ENCODE peak calls at places on chromosomes 11 and 22, in ten cellular contexts. K is astrocyte of the spinal cord, F is AG04449, J is fibroblast of pulmonary artery, R is brain microvascular endothelial cell, O is HCT116, I is coronary artery, B is AG04450, C is heart left ventricle, N is A549. V is an unnamed sample.

GRCh38 chr22:38069372-38070249 is 12.4 kb downstream of the PICK1 start:
- DNase-seq in R (peak; percentile 62), C (peak; percentile 85), O (no peak), J (peak; percentile 31), N (no peak), F (no peak), K (peak; percentile 49), I (peak; percentile 95), B (peak; percentile 7), V (peak; percentile 49)

GRCh38 chr11:27485930-27486773 is 13.6 kb upstream of the LGR4 start:
- DNase-seq in J (peak; percentile 81), I (no peak), B (no peak), N (no peak), C (peak; percentile 24), F (no peak), K (peak; percentile 75), O (peak; percentile 37), R (peak; percentile 64), V (peak; percentile 73)

GRCh38 chr22:37442537-37442936 is 15.3 kb upstream of the ELFN2 start:
- DNase-seq in K (peak; percentile 44), I (no peak), N (no peak), O (peak; percentile 67), R (peak; percentile 33), F (no peak), J (peak; percentile 61), B (no peak), C (no peak), V (peak; percentile 53)

GRCh38 chr11:118763038-118763437 is 27.9 kb downstream of the DDX6 start:
- DNase-seq in N (no peak), R (no peak), C (no peak), B (no peak), K (no peak), I (no peak), O (no peak), J (no peak), F (no peak), V (peak; percentile 12)

GRCh38 chr11:69870772-69871171 is 51.6 kb upstream of the FGF3 start:
- DNase-seq in K (no peak), J (peak; percentile 40), I (no peak), C (no peak), B (no peak), F (no peak), O (no peak), R (no peak), N (no peak), V (peak; percentile 73)

GRCh38 chr11:2298795-2299747 is 2.6 kb downstream of the C11orf21 start:
- DNase-seq in I (peak; percentile 71), B (no peak), O (no peak), K (no peak), R (no peak), J (no peak), F (no peak), C (no peak), N (peak; percentile 57), V (no peak)

GRCh38 chr22:43483669-43484068 is 71.9 kb downstream of the MPPED1 start:
- DNase-seq in B (no peak), C (no peak), J (no peak), R (no peak), I (no peak), K (no peak), O (no peak), F (no peak), N (no peak), V (no peak)

GRCh38 chr22:40991298-40991697 is 40.1 kb downstream of the RBX1 start:
- DNase-seq in R (no peak), K (no peak), C (no peak), F (no peak), N (no peak), I (no peak), J (no peak), O (no peak), B (no peak), V (no peak)

GRCh38 chr11:70063555-70063954 is 14.6 kb upstream of the ANO1 start:
- DNase-seq in R (no peak), I (peak; percentile 9), J (no peak), B (no peak), N (no peak), C (no peak), F (no peak), K (no peak), O (peak; percentile 26), V (no peak)

GRCh38 chr11:24716403-24716802 is 219.6 kb downstream of the LUZP2 start:
- DNase-seq in J (no peak), O (no peak), R (no peak), K (no peak), C (no peak), F (no peak), I (no peak), N (no peak), B (no peak), V (no peak)

GRCh38 chr11:43989162-43989961 is 46.9 kb downstream of the C11orf96 start:
- DNase-seq in F (no peak), K (no peak), R (no peak), C (peak; percentile 79), B (no peak), I (peak; percentile 69), O (no peak), N (no peak), J (peak; percentile 34), V (peak; percentile 48)

GRCh38 chr22:45882881-45883810 is 93.8 kb downstream of the WNT7B start:
- DNase-seq in F (no peak), B (no peak), N (no peak), O (no peak), C (no peak), K (no peak), J (no peak), R (no peak), I (no peak), V (no peak)

GRCh38 chr22:46491936-46492335 is 45.5 kb downstream of the CELSR1 start:
- DNase-seq in F (no peak), N (no peak), J (no peak), B (no peak), O (no peak), I (no peak), C (no peak), K (no peak), R (no peak), V (peak; percentile 46)

GRCh38 chr11:10488581-10489443 is 33.7 kb downstream of the AMPD3 start:
- DNase-seq in B (no peak), I (peak; percentile 71), F (no peak), K (no peak), C (no peak), J (no peak), O (no peak), N (no peak), R (no peak), V (no peak)

GRCh38 chr11:10487002-10487647 is 32.1 kb downstream of the AMPD3 start:
- DNase-seq in B (no peak), C (no peak), J (no peak), R (no peak), O (no peak), K (no peak), N (no peak), I (peak; percentile 54), F (no peak), V (no peak)

GRCh38 chr11:10489444-10489785 is 34.4 kb downstream of the AMPD3 start:
- DNase-seq in N (no peak), I (no peak), J (no peak), C (no peak), F (no peak), R (no peak), B (no peak), K (no peak), O (no peak), V (no peak)

GRCh38 chr11:10486161-10486840 is 31.2 kb downstream of the AMPD3 start:
- DNase-seq in I (peak; percentile 64), F (no peak), K (no peak), R (no peak), O (no peak), J (no peak), B (no peak), N (no peak), C (no peak), V (no peak)

DNA sequence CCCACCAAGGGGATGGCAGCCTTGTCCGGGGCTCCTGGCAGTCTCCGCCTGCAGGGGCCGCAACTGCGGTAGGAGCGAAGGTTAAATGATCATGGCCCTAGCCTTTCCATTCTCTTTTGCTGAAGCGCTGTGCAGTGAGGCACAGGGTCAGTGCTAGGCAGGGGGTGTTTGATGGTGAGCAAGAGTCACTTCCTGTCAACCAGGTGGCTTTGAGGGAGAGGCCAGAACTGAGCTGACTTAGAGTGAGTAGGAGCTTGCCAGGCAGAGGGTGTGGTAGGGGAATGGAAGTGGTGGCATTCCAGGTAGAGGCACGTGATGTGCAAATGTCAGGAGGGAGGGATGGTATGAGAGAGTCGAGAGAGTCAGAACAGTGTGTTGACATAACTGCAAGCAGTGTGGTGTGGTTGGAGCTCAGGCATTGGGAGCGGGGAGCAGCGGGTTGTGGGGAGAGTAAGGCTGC is 33.1 kb downstream of the AMPD3 start:
- DNase-seq in B (no peak), I (peak; percentile 56), K (no peak), J (no peak), N (no peak), F (no peak), C (no peak), R (no peak), O (peak; percentile 86), V (no peak)
- TF ChIP-seq CTCF in B (no peak), I (no peak), K (no peak), J (no peak), N (no peak), F (no peak), C (no peak), R (peak; percentile 8), O (peak; percentile 39), V (no peak)

GRCh38 chr11:75907926-75908527 is 93.0 kb downstream of the UVRAG start:
- DNase-seq in N (no peak), B (no peak), J (no peak), C (no peak), O (no peak), I (no peak), F (no peak), K (no peak), R (no peak), V (no peak)
- H3K4me3 ChIP-seq in N (no peak overlapping the region), B (no peak overlapping the region), J (no peak overlapping the region), C (no peak overlapping the region), O (no peak overlapping the region), I (no peak overlapping the region), F (no peak overlapping the region), K (no peak overlapping the region), R (no peak overlapping the region), V (no peak overlapping the region)

GRCh38 chr11:132448334-132448995 is 1078.0 kb downstream of the NTM start:
- DNase-seq in C (no peak), B (no peak), I (no peak), N (no peak), J (no peak), F (no peak), K (peak; percentile 10), O (no peak), R (peak; percentile 42), V (no peak)
- TF ChIP-seq CTCF in C (no peak), B (peak; percentile 5), I (no peak), N (no peak), J (no peak), F (peak; percentile 24), K (no peak), O (no peak), R (peak; percentile 55), V (no peak)

DNA sequence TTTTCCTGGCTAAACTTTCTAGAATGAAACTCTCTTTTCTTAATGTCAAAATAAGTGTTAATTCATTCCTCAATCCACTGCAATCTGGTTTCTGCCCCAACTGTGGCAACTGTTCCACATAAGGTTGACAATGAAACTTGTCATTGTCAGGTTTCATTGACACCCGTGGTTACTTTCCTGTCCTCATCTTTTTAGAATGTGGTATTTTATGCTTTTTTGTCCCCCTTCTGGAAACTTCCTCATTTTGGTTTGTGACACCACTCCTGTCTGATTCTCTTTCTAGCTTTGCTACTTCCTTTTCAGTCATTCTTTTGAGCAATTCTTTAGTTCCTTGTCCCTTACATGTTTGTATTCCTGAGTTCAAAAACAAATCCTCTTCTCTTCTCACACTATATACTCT is 7.5 kb upstream of the PDE3B start:
- DNase-seq in J (no peak), R (no peak), C (no peak), F (no peak), K (no peak), N (no peak), O (no peak), I (no peak), B (no peak), V (no peak)
- H3K4me3 ChIP-seq in J (no peak overlapping the region), R (no peak overlapping the region), C (no peak overlapping the region), F (no peak overlapping the region), K (no peak overlapping the region), N (no peak overlapping the region), O (no peak overlapping the region), I (no peak overlapping the region), B (no peak overlapping the region), V (no peak overlapping the region)

V was measured in fibroblast of villous mesenchyme.